ENCODE peak calls at places on chromosomes 5 and 9, in five cellular contexts. Y is upper lobe of right lung, G is cardiac muscle cell, L is tibial nerve, K is astrocyte. B is an unnamed sample. For H3K4me1, the result is how much of the 10 kb centered on the place peaks cover.

GRCh38 chr9:29319727-29320513 is 1746.6 kb upstream of the C9orf72 start:
- DNase-seq in L (no peak), G (no peak), Y (no peak), K (no peak), B (no peak)

GRCh38 chr9:36831381-36832231 is 202.5 kb downstream of the PAX5 start:
- DNase-seq in L (no peak), Y (peak), K (no peak), G (no peak), B (no peak)

GRCh38 chr5:37272564-37272963 is 23.4 kb upstream of the CPLANE1 start:
- DNase-seq in Y (peak), K (peak), L (no peak), G (no peak), B (no peak)

GRCh38 chr5:144017631-144018030 is 152.8 kb downstream of the YIPF5 start:
- DNase-seq in Y (no peak), G (no peak), K (peak), L (no peak), B (no peak)

GRCh38 chr5:176691524-176691923 is 44.2 kb downstream of the TSPAN17 start:
- DNase-seq in K (no peak), Y (no peak), L (no peak), G (no peak), B (no peak)

GRCh38 chr5:125227333-125228075 is 481.1 kb upstream of the ZNF608 start:
- DNase-seq in K (peak), L (no peak), G (peak), Y (no peak), B (no peak)

GRCh38 chr5:124747770-124748686 is 1.6 kb upstream of the ZNF608 start:
- DNase-seq in L (no peak), Y (no peak), K (no peak), G (peak), B (no peak)

GRCh38 chr5:34609951-34610431 is 46.1 kb upstream of the RAI14 start:
- DNase-seq in G (peak), K (peak), L (no peak), Y (no peak), B (no peak)

GRCh38 chr5:172833691-172834569 is at the start of gene ERGIC1:
- DNase-seq in L (peak), Y (peak), K (peak), G (peak), B (peak)

GRCh38 chr5:21919417-21920022 is 933.6 kb downstream of the CDH12 start:
- DNase-seq in K (peak), Y (no peak), L (no peak), G (peak), B (no peak)

GRCh38 chr5:138611295-138612220 is 36.4 kb upstream of the HSPA9 start:
- DNase-seq in K (no peak), G (peak), L (no peak), Y (peak), B (peak)

GRCh38 chr5:39426136-39426535 is 1.4 kb upstream of the DAB2 start:
- DNase-seq in L (no peak), G (no peak), Y (no peak), K (no peak), B (no peak)

GRCh38 chr5:78706825-78707224 is 58.3 kb upstream of the LHFPL2 start:
- DNase-seq in G (no peak), L (no peak), K (peak), Y (no peak), B (no peak)

GRCh38 chr9:126959326-126959725 is 44.7 kb downstream of the RALGPS1 start:
- DNase-seq in L (no peak), Y (no peak), G (no peak), K (no peak), B (no peak)

GRCh38 chr5:139038618-139039305 is 159.4 kb downstream of the SIL1 start:
- DNase-seq in G (no peak), K (no peak), L (no peak), Y (no peak), B (no peak)

GRCh38 chr5:55633574-55634203 is 78.4 kb downstream of the SLC38A9 start:
- DNase-seq in G (peak), L (no peak), Y (no peak), K (peak), B (peak)

GRCh38 chr9:31799953-31800609 is 584.4 kb upstream of the ACO1 start:
- DNase-seq in L (no peak), G (peak), Y (no peak), K (peak), B (no peak)
- H3K4me3 ChIP-seq in L (no peak), G (no peak), Y (no peak), K (no peak), B (no peak)

GRCh38 chr5:104800440-104801048 is 1238.0 kb upstream of the NUDT12 start:
- DNase-seq in Y (no peak), K (no peak), G (peak), L (no peak), B (no peak)
- TF ChIP-seq CTCF in Y (no peak), K (no peak), G (no peak), L (no peak), B (no peak)

GRCh38 chr5:150159741-150160179 is 4.1 kb upstream of the PDGFRB start:
- DNase-seq in Y (no peak), G (no peak), L (no peak), K (peak), B (peak)
- H3K4me1 ChIP-seq in Y (under half), G (under half), L (half or more), K (under half), B (under half)

GRCh38 chr5:115599502-115599901 is 2.8 kb downstream of the TICAM2 start:
- DNase-seq in G (no peak), Y (no peak), K (peak), L (no peak), B (no peak)

GRCh38 chr5:115600771-115601170 is 1.5 kb downstream of the TICAM2 start:
- DNase-seq in K (peak), G (no peak), L (no peak), Y (no peak), B (no peak)

GRCh38 chr5:115602585-115603125 is 376 bp upstream of the TICAM2 start:
- DNase-seq in L (no peak), K (peak), Y (no peak), G (no peak), B (no peak)

GRCh38 chr5:115601709-115602584 is at the start of gene TICAM2:
- DNase-seq in K (peak), G (peak), L (peak), Y (peak), B (peak)

GRCh38 chr5:115599924-115600323 is 2.4 kb downstream of the TICAM2 start:
- DNase-seq in G (no peak), K (peak), Y (no peak), L (no peak), B (no peak)
- H3K4me3 ChIP-seq in G (no peak), K (no peak), Y (no peak), L (no peak), B (no peak)